ENCODE peak calls at places on chromosomes 2 and 18, in five cellular contexts. P, E, U, B and T are unnamed samples.

GRCh38 chr2:219285894-219286425 is 6.8 kb downstream of the DNAJB2 start:
- DNase-seq in P (peak; percentile 74), E (no peak), U (no peak), B (no peak), T (no peak)

GRCh38 chr2:72291059-72291458 is 143.4 kb upstream of the CYP26B1 start:
- DNase-seq in P (no peak), E (no peak), U (no peak), B (no peak), T (no peak)

GRCh38 chr2:135152361-135152760 is 100.3 kb downstream of the RAB3GAP1 start:
- DNase-seq in P (no peak), E (no peak), U (no peak), B (no peak), T (no peak)

GRCh38 chr18:63074987-63075404 is 244.6 kb downstream of the BCL2 start:
- DNase-seq in P (peak; percentile 92), E (peak; percentile 54), U (no peak), B (no peak), T (peak; percentile 87)

GRCh38 chr2:21038403-21039073 is 5.3 kb downstream of the APOB start:
- DNase-seq in P (no peak), E (no peak), U (no peak), B (no peak), T (no peak)

GRCh38 chr2:229363126-229363814 is 92.2 kb upstream of the PID1 start:
- DNase-seq in P (no peak), E (no peak), U (no peak), B (no peak), T (no peak)

GRCh38 chr2:85723707-85724360 is 29.7 kb downstream of the GNLY start:
- DNase-seq in P (no peak), E (no peak), U (no peak), B (no peak), T (no peak)

GRCh38 chr2:1855150-1855549 is 110.8 kb upstream of the PXDN start:
- DNase-seq in P (no peak), E (no peak), U (no peak), B (no peak), T (no peak)

GRCh38 chr18:49628119-49628518 is 66.3 kb downstream of the LIPG start:
- DNase-seq in P (no peak), E (no peak), U (peak; percentile 41), B (no peak), T (no peak)

GRCh38 chr2:224983719-224984388 is 58.4 kb downstream of the DOCK10 start:
- DNase-seq in P (no peak), E (no peak), U (no peak), B (no peak), T (no peak)

GRCh38 chr2:73297586-73297985 is 4.2 kb upstream of the EGR4 start:
- DNase-seq in P (no peak), E (no peak), U (no peak), B (no peak), T (no peak)

GRCh38 chr2:974454-974853 is 23.8 kb downstream of the SNTG2 start:
- DNase-seq in P (no peak), E (no peak), U (peak; percentile 4), B (peak; percentile 7), T (no peak)

GRCh38 chr2:28753043-28753683 is 1.5 kb downstream of the PPP1CB start:
- DNase-seq in P (peak; percentile 86), E (no peak), U (peak; percentile 83), B (peak; percentile 49), T (peak; percentile 73)

GRCh38 chr2:210663574-210663973 is 107.2 kb downstream of the CPS1 start:
- DNase-seq in P (no peak), E (no peak), U (no peak), B (no peak), T (no peak)

GRCh38 chr2:181457741-181458425 is 697 bp downstream of the ITGA4 start:
- DNase-seq in P (peak; percentile 74), E (no peak), U (peak; percentile 27), B (no peak), T (peak; percentile 59)

GRCh38 chr2:233386382-233387041 is 32.2 kb downstream of the DGKD start:
- DNase-seq in P (no peak), E (no peak), U (peak; percentile 55), B (peak; percentile 5), T (no peak)

GRCh38 chr2:112138143-112139032 is at the start of gene FBLN7:
- DNase-seq in P (no peak), E (no peak), U (no peak), B (no peak), T (no peak)

GRCh38 chr2:54103454-54104314 is 11.7 kb upstream of the ACYP2 start:
- DNase-seq in P (no peak), E (no peak), U (peak; percentile 90), B (no peak), T (no peak)

GRCh38 chr2:120912101-120912985 is 176.7 kb downstream of the GLI2 start:
- DNase-seq in P (peak; percentile 91), E (peak; percentile 44), U (peak; percentile 83), B (no peak), T (peak; percentile 51)

GRCh38 chr2:23658466-23658942 is 268.4 kb downstream of the ATAD2B start:
- DNase-seq in P (no peak), E (no peak), U (no peak), B (no peak), T (peak; percentile 60)

GRCh38 chr18:26307161-26307773 is 81.0 kb downstream of the TAF4B start:
- DNase-seq in P (no peak), E (no peak), U (peak; percentile 59), B (no peak), T (no peak)

GRCh38 chr2:100196786-100197494 is 54.5 kb upstream of the AFF3 start:
- DNase-seq in P (no peak), E (no peak), U (peak; percentile 8), B (no peak), T (no peak)

GRCh38 chr2:43210467-43211303 is 15.7 kb downstream of the ZFP36L2 start:
- DNase-seq in P (peak; percentile 57), E (peak; percentile 79), U (no peak), B (no peak), T (peak; percentile 72)

GRCh38 chr2:38076250-38076709 is 329 bp upstream of the CYP1B1 start:
- DNase-seq in P (peak; percentile 90), E (no peak), U (peak; percentile 54), B (no peak), T (peak; percentile 85)

GRCh38 chr18:33781429-33781828 is 203.4 kb downstream of the ASXL3 start:
- DNase-seq in P (no peak), E (no peak), U (no peak), B (no peak), T (no peak)

GRCh38 chr2:38653715-38654494 is 12.0 kb upstream of the GALM start:
- DNase-seq in P (no peak), E (no peak), U (no peak), B (no peak), T (no peak)

GRCh38 chr18:34965108-34965507 is 76.1 kb upstream of the MAPRE2 start:
- DNase-seq in P (no peak), E (no peak), U (no peak), B (no peak), T (no peak)

GRCh38 chr2:241850544-241851324 is 8.0 kb downstream of the PDCD1 start:
- DNase-seq in P (peak; percentile 65), E (peak; percentile 20), U (no peak), B (no peak), T (no peak)

GRCh38 chr2:224948005-224948404 is 94.3 kb downstream of the DOCK10 start:
- DNase-seq in P (no peak), E (no peak), U (no peak), B (no peak), T (no peak)

GRCh38 chr18:6891788-6892187 is 162.3 kb downstream of the ARHGAP28 start:
- DNase-seq in P (no peak), E (no peak), U (no peak), B (no peak), T (no peak)

GRCh38 chr2:241900251-241901017 is 30.9 kb downstream of the RTP5 start:
- DNase-seq in P (peak; percentile 68), E (no peak), U (no peak), B (no peak), T (no peak)

GRCh38 chr2:9085353-9085752 is 81.9 kb upstream of the MBOAT2 start:
- DNase-seq in P (no peak), E (no peak), U (no peak), B (no peak), T (no peak)

GRCh38 chr2:10408649-10409579 is 39.2 kb downstream of the ODC1 start:
- DNase-seq in P (peak; percentile 89), E (no peak), U (peak; percentile 91), B (no peak), T (peak; percentile 86)

GRCh38 chr2:101793277-101793969 is 95.9 kb downstream of the MAP4K4 start:
- DNase-seq in P (no peak), E (no peak), U (no peak), B (no peak), T (no peak)

GRCh38 chr2:227214622-227215041 is 50.2 kb downstream of the COL4A3 start:
- DNase-seq in P (no peak), E (no peak), U (peak; percentile 71), B (no peak), T (no peak)

GRCh38 chr2:79946046-79946445 is 358.5 kb downstream of the LRRTM1 start:
- DNase-seq in P (no peak), E (no peak), U (no peak), B (no peak), T (no peak)

GRCh38 chr2:215811409-215812355 is 201.7 kb downstream of the MREG start:
- DNase-seq in P (no peak), E (no peak), U (no peak), B (no peak), T (no peak)

GRCh38 chr2:2862386-2862785 is 515.2 kb downstream of the EIPR1 start:
- DNase-seq in P (no peak), E (no peak), U (no peak), B (no peak), T (no peak)